ENCODE peak calls at places on chromosomes 12 and 14, in five cellular contexts. C is AG09309, L is dorsolateral prefrontal cortex, R is transverse colon, K is lower lobe of right lung. W is an unnamed sample.
A peak's percentile ranks its signal among the peaks of the same experiment; 100 is the strongest.

GRCh38 chr14:102095231-102095870 is 8.5 kb upstream of the HSP90AA1 start:
- DNase-seq in C (no peak), L (no peak), R (no peak), K (no peak), W (no peak)

GRCh38 chr14:95507701-95508103 is 8.7 kb downstream of the SYNE3 start:
- DNase-seq in C (no peak), L (no peak), R (no peak), K (no peak), W (no peak)

GRCh38 chr12:56631790-56632700 is 1.9 kb upstream of the BAZ2A start:
- DNase-seq in C (no peak), L (no peak), R (peak; percentile 89), K (peak; percentile 88), W (no peak)

GRCh38 chr12:6829532-6830220 is 1.5 kb downstream of the P3H3 start:
- DNase-seq in C (no peak), L (no peak), R (no peak), K (no peak), W (no peak)

GRCh38 chr14:104897286-104898194 is 27.1 kb upstream of the PLD4 start:
- DNase-seq in C (no peak), L (peak; percentile 28), R (no peak), K (peak; percentile 44), W (no peak)

GRCh38 chr12:57816001-57816854 is 2.3 kb downstream of the AVIL start:
- DNase-seq in C (no peak), L (no peak), R (no peak), K (no peak), W (no peak)

GRCh38 chr14:63288853-63289252 is 29.9 kb downstream of the GPHB5 start:
- DNase-seq in C (no peak), L (no peak), R (no peak), K (no peak), W (no peak)

GRCh38 chr12:79521576-79521975 is 169.2 kb downstream of the PAWR start:
- DNase-seq in C (no peak), L (no peak), R (no peak), K (no peak), W (no peak)

GRCh38 chr14:69643430-69644200 is 32.2 kb downstream of the SUSD6 start:
- DNase-seq in C (no peak), L (no peak), R (peak; percentile 86), K (peak; percentile 63), W (peak; percentile 92)

GRCh38 chr14:59055439-59056045 is 132.9 kb upstream of the DAAM1 start:
- DNase-seq in C (peak; percentile 35), L (no peak), R (peak; percentile 17), K (no peak), W (no peak)

GRCh38 chr12:18899678-18900317 is 161.9 kb downstream of the CAPZA3 start:
- DNase-seq in C (no peak), L (no peak), R (no peak), K (no peak), W (no peak)

GRCh38 chr12:122399592-122400373 is 22.7 kb downstream of the CLIP1 start:
- DNase-seq in C (peak; percentile 88), L (peak; percentile 59), R (peak; percentile 55), K (peak; percentile 77), W (peak; percentile 54)

GRCh38 chr12:91367234-91367849 is 184.7 kb upstream of the DCN start:
- DNase-seq in C (no peak), L (no peak), R (no peak), K (no peak), W (no peak)

GRCh38 chr14:91163316-91163715 is 49.4 kb downstream of the DGLUCY start:
- DNase-seq in C (no peak), L (peak; percentile 74), R (no peak), K (no peak), W (no peak)

GRCh38 chr14:71442503-71442902 is 489.7 kb upstream of the RGS6 start:
- DNase-seq in C (no peak), L (no peak), R (no peak), K (no peak), W (no peak)

GRCh38 chr12:129127771-129128170 is 274.5 kb downstream of the GLT1D1 start:
- DNase-seq in C (no peak), L (no peak), R (no peak), K (no peak), W (no peak)

DNA sequence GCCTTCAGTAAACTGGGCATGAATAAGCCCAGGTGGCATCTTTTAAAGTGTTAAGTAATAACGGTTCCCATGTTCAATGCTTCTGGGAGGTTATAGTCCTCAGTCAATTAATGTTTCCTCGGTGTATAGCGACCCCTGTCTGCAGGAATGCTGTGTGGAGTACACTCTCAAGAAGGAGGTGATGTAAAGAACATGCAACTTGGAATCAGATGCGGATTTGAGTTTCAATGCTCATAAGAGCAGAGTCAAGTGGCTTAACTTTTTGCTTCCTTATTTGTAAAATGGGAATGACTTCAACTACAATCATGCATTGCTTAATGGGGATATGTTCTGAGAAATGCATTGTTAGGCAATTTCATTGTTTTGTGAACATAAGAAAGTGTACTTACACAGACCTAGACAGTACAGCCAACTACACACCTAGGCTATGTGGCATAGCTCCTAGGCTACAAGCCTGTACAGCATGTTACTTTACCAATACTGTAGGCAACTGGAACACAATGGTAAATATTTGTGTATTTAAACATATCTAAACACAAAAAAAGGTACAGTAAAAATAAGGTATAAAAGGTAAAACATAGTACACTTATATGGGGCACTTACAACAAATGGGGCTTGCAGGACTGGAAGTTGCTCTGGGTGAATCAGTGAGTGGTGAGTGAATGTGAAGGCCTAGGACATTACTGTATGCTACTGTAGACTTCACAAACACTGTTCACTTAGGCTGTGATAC is 6.7 kb upstream of the MRPS35 start:
- DNase-seq in C (peak; percentile 91), L (peak; percentile 47), R (peak; percentile 85), K (peak; percentile 61), W (peak; percentile 61)
- TF ChIP-seq CTCF in C (peak; percentile 84), L (peak; percentile 84), R (peak; percentile 84), K (peak; percentile 86), W (peak; percentile 97)

GRCh38 chr14:74251546-74252030 is 12.3 kb downstream of the VSX2 start:
- DNase-seq in C (peak; percentile 31), L (peak; percentile 86), R (peak; percentile 79), K (peak; percentile 79), W (peak; percentile 20)
- H3K4me3 ChIP-seq in C (peak overlapping the region; percentile 43), L (peak overlapping the region; percentile 53), R (peak overlapping the region; percentile 15), K (peak overlapping the region; percentile 41), W (peak overlapping the region; percentile 60)

GRCh38 chr12:12725086-12725955 is 8.2 kb downstream of the CDKN1B start:
- DNase-seq in C (peak; percentile 100), L (peak; percentile 94), R (peak; percentile 95), K (peak; percentile 96), W (peak; percentile 86)
- TF ChIP-seq CTCF in C (no peak), L (peak; percentile 9), R (no peak), K (peak; percentile 8), W (no peak)

GRCh38 chr14:92877757-92878431 is 45.1 kb upstream of the CHGA start:
- DNase-seq in C (no peak), L (no peak), R (no peak), K (peak; percentile 47), W (no peak)
- H3K4me3 ChIP-seq in C (no peak overlapping the region), L (no peak overlapping the region), R (no peak overlapping the region), K (no peak overlapping the region), W (no peak overlapping the region)

DNA sequence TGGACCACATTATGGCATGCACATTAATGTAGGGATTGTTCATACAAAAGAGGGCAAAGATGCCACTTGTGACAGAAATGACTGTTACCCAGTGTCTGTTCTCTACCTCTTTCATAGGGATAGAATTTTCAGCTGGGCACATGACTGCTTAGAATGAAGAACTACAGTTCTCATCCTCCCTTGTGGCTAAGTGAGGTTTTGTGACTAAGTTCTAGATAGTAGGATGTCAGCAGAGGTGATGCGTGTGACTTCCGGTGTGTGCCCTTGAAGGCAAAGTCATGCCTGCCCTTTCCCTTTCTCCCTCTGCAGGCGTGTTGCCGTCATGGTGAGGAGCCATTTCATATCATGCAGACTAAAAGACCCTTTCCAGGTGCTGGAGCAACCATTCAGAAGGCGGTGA is 99.3 kb downstream of the CACNA1C start:
- DNase-seq in C (no peak), L (no peak), R (no peak), K (no peak), W (no peak)
- TF ChIP-seq CTCF in C (no peak), L (no peak), R (no peak), K (no peak), W (no peak)

W was measured in epithelial cell of proximal tubule.